ENCODE peak calls at places on chromosomes 2 and 18, in four cellular contexts. One of them, this sample, is unnamed.

GRCh38 chr2:33131108-33131507 is 184.4 kb downstream of the LTBP1 start:
- DNase-seq in body of pancreas: no peak
- DNase-seq in GM12865: no peak
- DNase-seq in choroid plexus epithelial cell: no peak
- DNase-seq in this sample: no peak

GRCh38 chr2:179234658-179235240 is 29.9 kb downstream of the SESTD1 start:
- DNase-seq in body of pancreas: no peak
- DNase-seq in GM12865: no peak
- DNase-seq in choroid plexus epithelial cell: no peak
- DNase-seq in this sample: no peak

GRCh38 chr2:71614976-71615768 is 161.8 kb downstream of the DYSF start:
- DNase-seq in body of pancreas: peak
- DNase-seq in GM12865: no peak
- DNase-seq in choroid plexus epithelial cell: peak
- DNase-seq in this sample: peak

GRCh38 chr2:23294238-23294637 is 90.7 kb upstream of the KLHL29 start:
- DNase-seq in body of pancreas: no peak
- DNase-seq in GM12865: no peak
- DNase-seq in choroid plexus epithelial cell: no peak
- DNase-seq in this sample: no peak

GRCh38 chr18:10234281-10234680 is 220.2 kb upstream of the APCDD1 start:
- DNase-seq in body of pancreas: no peak
- DNase-seq in GM12865: no peak
- DNase-seq in choroid plexus epithelial cell: no peak
- DNase-seq in this sample: no peak

GRCh38 chr2:223464071-223464470 is 138.1 kb downstream of the SCG2 start:
- DNase-seq in body of pancreas: no peak
- DNase-seq in GM12865: no peak
- DNase-seq in choroid plexus epithelial cell: peak
- DNase-seq in this sample: no peak

GRCh38 chr2:237987263-237987662 is 20.4 kb downstream of the UBE2F start:
- DNase-seq in body of pancreas: no peak
- DNase-seq in GM12865: no peak
- DNase-seq in choroid plexus epithelial cell: no peak
- DNase-seq in this sample: no peak

GRCh38 chr2:100610381-100610831 is 47.6 kb downstream of the PDCL3 start:
- DNase-seq in body of pancreas: peak
- DNase-seq in GM12865: peak
- DNase-seq in choroid plexus epithelial cell: peak
- DNase-seq in this sample: peak

GRCh38 chr2:192126912-192127311 is 67.8 kb downstream of the TMEFF2 start:
- DNase-seq in body of pancreas: no peak
- DNase-seq in GM12865: no peak
- DNase-seq in choroid plexus epithelial cell: no peak
- DNase-seq in this sample: no peak

GRCh38 chr2:38876407-38876806 is 631 bp downstream of the MORN2 start:
- DNase-seq in body of pancreas: no peak
- DNase-seq in GM12865: no peak
- DNase-seq in choroid plexus epithelial cell: no peak
- DNase-seq in this sample: peak

GRCh38 chr2:72001937-72002690 is 145.5 kb downstream of the CYP26B1 start:
- DNase-seq in body of pancreas: no peak
- DNase-seq in GM12865: no peak
- DNase-seq in choroid plexus epithelial cell: no peak
- DNase-seq in this sample: no peak

GRCh38 chr2:173119069-173119807 is 43.6 kb downstream of the MAP3K20 start:
- DNase-seq in body of pancreas: peak
- DNase-seq in GM12865: peak
- DNase-seq in choroid plexus epithelial cell: no peak
- DNase-seq in this sample: no peak

GRCh38 chr2:170562928-170563327 is 152.2 kb upstream of the SP5 start:
- DNase-seq in body of pancreas: no peak
- DNase-seq in GM12865: no peak
- DNase-seq in choroid plexus epithelial cell: no peak
- DNase-seq in this sample: no peak

GRCh38 chr18:54734059-54734458 is 94.2 kb upstream of the RAB27B start:
- DNase-seq in body of pancreas: no peak
- DNase-seq in GM12865: no peak
- DNase-seq in choroid plexus epithelial cell: peak
- DNase-seq in this sample: peak

GRCh38 chr2:173159794-173160463 is 84.3 kb downstream of the MAP3K20 start:
- DNase-seq in body of pancreas: peak
- DNase-seq in GM12865: no peak
- DNase-seq in choroid plexus epithelial cell: peak
- DNase-seq in this sample: peak

GRCh38 chr2:172889767-172890430 is 154.3 kb downstream of the RAPGEF4 start:
- DNase-seq in body of pancreas: no peak
- DNase-seq in GM12865: no peak
- DNase-seq in choroid plexus epithelial cell: no peak
- DNase-seq in this sample: no peak

GRCh38 chr18:36073676-36074075 is 6.3 kb upstream of the RPRD1A start:
- DNase-seq in body of pancreas: no peak
- DNase-seq in GM12865: no peak
- DNase-seq in choroid plexus epithelial cell: no peak
- DNase-seq in this sample: peak

GRCh38 chr18:34647251-34647650 is 62.8 kb upstream of the DTNA start:
- DNase-seq in body of pancreas: no peak
- DNase-seq in GM12865: peak
- DNase-seq in choroid plexus epithelial cell: no peak
- DNase-seq in this sample: no peak

GRCh38 chr2:25274868-25275574 is 66.7 kb downstream of the DNMT3A start:
- DNase-seq in body of pancreas: peak
- DNase-seq in GM12865: peak
- DNase-seq in choroid plexus epithelial cell: no peak
- DNase-seq in this sample: no peak

GRCh38 chr2:182447843-182448242 is 21.0 kb upstream of the PDE1A start:
- DNase-seq in body of pancreas: no peak
- DNase-seq in GM12865: no peak
- DNase-seq in choroid plexus epithelial cell: peak
- DNase-seq in this sample: peak

GRCh38 chr18:59005266-59005665 is 134.4 kb upstream of the SEC11C start:
- DNase-seq in body of pancreas: peak
- DNase-seq in GM12865: no peak
- DNase-seq in choroid plexus epithelial cell: peak
- DNase-seq in this sample: peak

GRCh38 chr2:239445771-239446524 is 45.1 kb upstream of the HDAC4 start:
- DNase-seq in body of pancreas: no peak
- DNase-seq in GM12865: no peak
- DNase-seq in choroid plexus epithelial cell: peak
- DNase-seq in this sample: peak
- TF ChIP-seq CTCF in body of pancreas: no peak
- TF ChIP-seq CTCF in GM12865: no peak
- TF ChIP-seq CTCF in choroid plexus epithelial cell: no peak
- TF ChIP-seq CTCF in this sample: no peak

GRCh38 chr18:46398005-46398404 is 259.0 kb downstream of the LOXHD1 start:
- DNase-seq in body of pancreas: no peak
- DNase-seq in GM12865: no peak
- DNase-seq in choroid plexus epithelial cell: no peak
- DNase-seq in this sample: no peak

GRCh38 chr18:46398625-46399024 is 258.4 kb downstream of the LOXHD1 start:
- DNase-seq in body of pancreas: no peak
- DNase-seq in GM12865: no peak
- DNase-seq in choroid plexus epithelial cell: no peak
- DNase-seq in this sample: no peak

GRCh38 chr18:46395795-46396194 is 261.2 kb downstream of the LOXHD1 start:
- DNase-seq in body of pancreas: no peak
- DNase-seq in GM12865: no peak
- DNase-seq in choroid plexus epithelial cell: no peak
- DNase-seq in this sample: no peak

GRCh38 chr18:46399276-46399675 is 257.7 kb downstream of the LOXHD1 start:
- DNase-seq in body of pancreas: no peak
- DNase-seq in GM12865: no peak
- DNase-seq in choroid plexus epithelial cell: no peak
- DNase-seq in this sample: no peak

DNA sequence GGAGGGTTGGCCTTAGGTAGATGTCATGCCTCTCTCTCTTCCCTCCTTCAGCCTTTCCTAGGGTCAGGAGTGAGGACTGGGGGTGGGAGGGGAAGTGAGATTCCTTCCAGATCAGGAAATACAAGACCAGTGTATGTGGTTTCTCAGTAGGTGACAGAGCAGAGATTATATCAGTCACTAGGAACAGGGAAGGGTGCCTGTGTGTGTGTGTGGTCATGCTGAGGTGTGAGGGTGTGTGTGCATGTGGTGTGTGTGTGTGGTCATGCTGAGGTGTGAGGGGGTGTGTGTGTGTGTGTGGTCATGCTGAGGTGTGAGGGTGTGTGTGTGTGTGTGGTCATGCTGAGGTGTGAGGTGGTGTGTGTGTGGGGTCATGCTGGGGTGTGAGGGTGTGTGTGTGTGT is 259.8 kb downstream of the LOXHD1 start:
- DNase-seq in body of pancreas: no peak
- DNase-seq in GM12865: no peak
- DNase-seq in choroid plexus epithelial cell: no peak
- DNase-seq in this sample: no peak
- H3K4me3 ChIP-seq in body of pancreas: no peak
- H3K4me3 ChIP-seq in GM12865: no peak
- H3K4me3 ChIP-seq in choroid plexus epithelial cell: no peak
- H3K4me3 ChIP-seq in this sample: no peak

DNA sequence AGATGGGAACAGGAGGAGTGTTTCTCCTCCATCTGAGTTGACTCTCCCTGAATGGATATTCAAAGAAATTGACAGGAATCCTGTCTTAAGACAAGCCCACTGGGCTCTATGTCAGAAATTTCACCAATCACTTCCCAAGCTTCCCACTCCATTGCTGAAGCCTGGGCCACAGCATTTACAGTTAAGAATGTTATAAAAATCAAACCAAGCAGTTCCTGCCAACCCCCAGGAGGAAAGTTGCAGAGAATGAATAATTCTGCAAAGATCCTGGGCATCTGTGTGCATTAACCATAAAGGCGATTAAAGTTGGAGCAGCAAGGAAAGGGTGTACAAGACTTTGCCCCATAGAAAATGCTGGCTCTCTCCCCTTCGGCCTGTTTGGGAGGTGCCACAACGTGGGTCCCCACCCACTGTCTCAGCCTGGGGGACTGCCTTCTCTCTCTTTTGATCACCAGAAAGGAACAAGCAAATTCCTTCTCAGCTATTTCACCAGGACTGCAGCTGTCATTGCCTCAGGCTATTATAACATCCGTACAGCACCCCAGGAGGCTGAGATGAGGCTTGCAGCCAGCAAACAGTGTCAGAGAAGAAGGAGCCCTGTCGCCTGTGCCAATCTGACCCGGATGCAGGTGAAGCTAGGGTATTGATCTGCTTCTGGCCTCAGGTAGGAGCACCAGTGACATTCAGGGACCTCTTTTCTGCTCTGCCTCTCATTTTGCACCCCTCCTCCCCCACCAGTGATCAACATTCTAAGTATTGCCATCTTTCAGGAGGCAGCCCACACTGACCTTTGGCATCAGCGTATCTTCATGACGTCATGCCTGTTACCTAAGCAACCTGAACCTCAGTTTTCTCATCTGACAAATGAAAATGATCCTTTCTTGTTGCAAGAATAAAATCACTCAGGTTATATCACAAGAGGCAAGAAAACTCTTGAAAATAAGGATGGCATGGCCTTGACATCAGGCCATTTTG is 219.0 kb downstream of the SH3BP4 start:
- DNase-seq in body of pancreas: peak
- DNase-seq in GM12865: no peak
- DNase-seq in choroid plexus epithelial cell: peak
- DNase-seq in this sample: peak
- TF ChIP-seq CTCF in body of pancreas: no peak
- TF ChIP-seq CTCF in GM12865: no peak
- TF ChIP-seq CTCF in choroid plexus epithelial cell: peak
- TF ChIP-seq CTCF in this sample: peak

GRCh38 chr2:181198188-181198864 is 217.9 kb downstream of the UBE2E3 start:
- DNase-seq in body of pancreas: no peak
- DNase-seq in GM12865: no peak
- DNase-seq in choroid plexus epithelial cell: no peak
- DNase-seq in this sample: no peak
- H3K4me3 ChIP-seq in body of pancreas: no peak
- H3K4me3 ChIP-seq in GM12865: no peak
- H3K4me3 ChIP-seq in choroid plexus epithelial cell: no peak
- H3K4me3 ChIP-seq in this sample: no peak

DNA sequence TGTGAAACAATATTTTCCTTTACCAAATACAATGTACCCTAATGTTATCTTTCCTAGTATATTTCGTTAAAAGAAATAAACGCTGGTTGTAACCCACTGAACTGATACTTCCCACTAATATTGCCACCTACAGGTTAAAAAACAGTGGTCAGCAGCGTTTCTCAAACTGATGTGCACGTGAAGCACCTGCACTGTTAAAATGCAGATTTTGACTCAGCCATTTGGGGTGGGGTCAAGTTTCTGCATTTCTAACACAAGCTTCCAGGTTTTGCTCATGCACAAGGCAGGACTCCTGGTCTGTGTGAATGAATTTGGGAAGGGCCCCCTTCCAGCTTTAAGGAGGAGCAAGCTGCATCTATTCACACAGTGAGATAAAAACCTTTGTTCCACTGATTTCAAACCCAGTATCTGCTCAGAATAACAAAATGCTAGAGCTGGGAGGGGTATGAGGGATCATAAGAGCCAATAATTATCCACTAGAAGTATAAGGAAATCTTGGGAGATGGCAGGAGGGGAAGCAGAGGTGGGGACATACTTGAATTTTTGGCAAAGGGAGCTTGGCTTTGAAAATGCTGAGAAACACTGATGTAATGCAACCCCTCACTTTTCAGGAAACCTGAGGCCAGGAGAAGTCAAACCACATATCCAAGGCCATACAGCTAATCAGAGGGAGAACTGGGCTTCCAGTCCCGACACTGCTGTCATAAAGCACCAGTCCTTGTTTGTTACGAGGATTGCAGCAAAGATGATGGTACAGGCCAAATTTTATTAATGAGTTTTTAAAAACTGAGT is 116.2 kb downstream of the RBMS1 start:
- DNase-seq in body of pancreas: no peak
- DNase-seq in GM12865: no peak
- DNase-seq in choroid plexus epithelial cell: peak
- DNase-seq in this sample: peak
- TF ChIP-seq CTCF in body of pancreas: no peak
- TF ChIP-seq CTCF in GM12865: no peak
- TF ChIP-seq CTCF in choroid plexus epithelial cell: peak
- TF ChIP-seq CTCF in this sample: peak

GRCh38 chr18:48827321-48828200 is 123.2 kb downstream of the SMAD7 start:
- DNase-seq in body of pancreas: no peak
- DNase-seq in GM12865: no peak
- DNase-seq in choroid plexus epithelial cell: peak
- DNase-seq in this sample: peak
- H3K4me3 ChIP-seq in body of pancreas: no peak
- H3K4me3 ChIP-seq in GM12865: no peak
- H3K4me3 ChIP-seq in choroid plexus epithelial cell: peak
- H3K4me3 ChIP-seq in this sample: peak

GRCh38 chr2:232028631-232029030 is 67.1 kb downstream of the DIS3L2 start:
- DNase-seq in body of pancreas: no peak
- DNase-seq in GM12865: peak
- DNase-seq in choroid plexus epithelial cell: peak
- DNase-seq in this sample: peak
- TF ChIP-seq CTCF in body of pancreas: no peak
- TF ChIP-seq CTCF in GM12865: no peak
- TF ChIP-seq CTCF in choroid plexus epithelial cell: no peak
- TF ChIP-seq CTCF in this sample: no peak